ENCODE peak calls at places on chromosomes 13 and 19, in eight cellular contexts. One of them, this sample, is unnamed.

GRCh38 chr13:74675185-74675584 is 541.0 kb upstream of the KLF12 start:
- DNase-seq in mesendoderm: no peak
- DNase-seq in left ventricle myocardium inferior: no peak
- DNase-seq in OCI-LY7: no peak
- DNase-seq in AG10803: peak
- DNase-seq in IMR-90: peak
- DNase-seq in aorta: no peak
- DNase-seq in WERI-Rb-1: no peak
- DNase-seq in this sample: no peak

GRCh38 chr19:48625891-48626327 is 6.6 kb downstream of the SPHK2 start:
- DNase-seq in IMR-90: no peak
- DNase-seq in aorta: peak
- DNase-seq in left ventricle myocardium inferior: no peak
- DNase-seq in mesendoderm: no peak
- DNase-seq in AG10803: no peak
- DNase-seq in WERI-Rb-1: no peak
- DNase-seq in OCI-LY7: no peak
- DNase-seq in this sample: no peak

GRCh38 chr13:91406619-91407018 is 8.2 kb downstream of the GPC5 start:
- DNase-seq in left ventricle myocardium inferior: no peak
- DNase-seq in aorta: no peak
- DNase-seq in AG10803: peak
- DNase-seq in OCI-LY7: peak
- DNase-seq in WERI-Rb-1: peak
- DNase-seq in mesendoderm: peak
- DNase-seq in IMR-90: peak
- DNase-seq in this sample: peak

GRCh38 chr13:23289917-23290357 is 109.2 kb downstream of the SGCG start:
- DNase-seq in WERI-Rb-1: no peak
- DNase-seq in OCI-LY7: no peak
- DNase-seq in IMR-90: peak
- DNase-seq in mesendoderm: no peak
- DNase-seq in left ventricle myocardium inferior: no peak
- DNase-seq in AG10803: peak
- DNase-seq in aorta: no peak
- DNase-seq in this sample: no peak

GRCh38 chr13:66675620-66676019 is 554.5 kb downstream of the PCDH9 start:
- DNase-seq in AG10803: peak
- DNase-seq in aorta: no peak
- DNase-seq in IMR-90: no peak
- DNase-seq in WERI-Rb-1: no peak
- DNase-seq in mesendoderm: no peak
- DNase-seq in OCI-LY7: no peak
- DNase-seq in left ventricle myocardium inferior: no peak
- DNase-seq in this sample: no peak

GRCh38 chr13:111341886-111342285 is 21.4 kb downstream of the TEX29 start:
- DNase-seq in aorta: no peak
- DNase-seq in WERI-Rb-1: no peak
- DNase-seq in IMR-90: no peak
- DNase-seq in OCI-LY7: no peak
- DNase-seq in mesendoderm: no peak
- DNase-seq in left ventricle myocardium inferior: no peak
- DNase-seq in AG10803: no peak
- DNase-seq in this sample: no peak

GRCh38 chr13:19782049-19782726 is 557 bp downstream of the PSPC1 start:
- DNase-seq in left ventricle myocardium inferior: peak
- DNase-seq in IMR-90: peak
- DNase-seq in mesendoderm: peak
- DNase-seq in WERI-Rb-1: peak
- DNase-seq in AG10803: peak
- DNase-seq in OCI-LY7: peak
- DNase-seq in aorta: peak
- DNase-seq in this sample: no peak

GRCh38 chr13:32340917-32341316 is 25.6 kb downstream of the BRCA2 start:
- DNase-seq in aorta: no peak
- DNase-seq in mesendoderm: no peak
- DNase-seq in AG10803: no peak
- DNase-seq in WERI-Rb-1: no peak
- DNase-seq in OCI-LY7: no peak
- DNase-seq in left ventricle myocardium inferior: no peak
- DNase-seq in IMR-90: no peak
- DNase-seq in this sample: no peak

GRCh38 chr19:32570081-32570785 is 10.8 kb upstream of the PDCD5 start:
- DNase-seq in AG10803: peak
- DNase-seq in OCI-LY7: peak
- DNase-seq in WERI-Rb-1: peak
- DNase-seq in mesendoderm: peak
- DNase-seq in left ventricle myocardium inferior: no peak
- DNase-seq in aorta: peak
- DNase-seq in IMR-90: peak
- DNase-seq in this sample: peak

GRCh38 chr13:25167775-25168174 is 4.3 kb downstream of the AMER2 start:
- DNase-seq in AG10803: no peak
- DNase-seq in WERI-Rb-1: no peak
- DNase-seq in OCI-LY7: no peak
- DNase-seq in mesendoderm: no peak
- DNase-seq in aorta: no peak
- DNase-seq in left ventricle myocardium inferior: no peak
- DNase-seq in IMR-90: no peak
- DNase-seq in this sample: no peak

GRCh38 chr13:32453981-32454380 is 26.1 kb upstream of the N4BP2L1 start:
- DNase-seq in aorta: no peak
- DNase-seq in mesendoderm: no peak
- DNase-seq in OCI-LY7: no peak
- DNase-seq in AG10803: peak
- DNase-seq in WERI-Rb-1: no peak
- DNase-seq in IMR-90: peak
- DNase-seq in left ventricle myocardium inferior: no peak
- DNase-seq in this sample: no peak

GRCh38 chr19:42092350-42092749 is 16.4 kb downstream of the ZNF574 start:
- DNase-seq in IMR-90: no peak
- DNase-seq in OCI-LY7: peak
- DNase-seq in AG10803: no peak
- DNase-seq in aorta: no peak
- DNase-seq in mesendoderm: peak
- DNase-seq in left ventricle myocardium inferior: no peak
- DNase-seq in WERI-Rb-1: peak
- DNase-seq in this sample: peak

GRCh38 chr19:41887711-41888382 is 4.9 kb downstream of the ARHGEF1 start:
- DNase-seq in aorta: no peak
- DNase-seq in mesendoderm: peak
- DNase-seq in OCI-LY7: peak
- DNase-seq in IMR-90: peak
- DNase-seq in AG10803: no peak
- DNase-seq in WERI-Rb-1: no peak
- DNase-seq in left ventricle myocardium inferior: no peak
- DNase-seq in this sample: peak

GRCh38 chr13:30466841-30467252 is 1.1 kb upstream of the HMGB1 start:
- DNase-seq in left ventricle myocardium inferior: no peak
- DNase-seq in mesendoderm: peak
- DNase-seq in AG10803: no peak
- DNase-seq in aorta: no peak
- DNase-seq in OCI-LY7: peak
- DNase-seq in WERI-Rb-1: peak
- DNase-seq in IMR-90: peak
- DNase-seq in this sample: peak
- H3K4me3 ChIP-seq in left ventricle myocardium inferior: no peak
- H3K4me3 ChIP-seq in mesendoderm: no peak
- H3K4me3 ChIP-seq in AG10803: no peak
- H3K4me3 ChIP-seq in aorta: no peak
- H3K4me3 ChIP-seq in OCI-LY7: peak
- H3K4me3 ChIP-seq in WERI-Rb-1: peak
- H3K4me3 ChIP-seq in IMR-90: no peak
- H3K4me3 ChIP-seq in this sample: peak

GRCh38 chr19:56837892-56838679 is 2.4 kb downstream of the PEG3 start:
- DNase-seq in mesendoderm: peak
- DNase-seq in OCI-LY7: no peak
- DNase-seq in WERI-Rb-1: peak
- DNase-seq in left ventricle myocardium inferior: peak
- DNase-seq in IMR-90: no peak
- DNase-seq in aorta: peak
- DNase-seq in AG10803: no peak
- DNase-seq in this sample: no peak

GRCh38 chr19:56839665-56840451 is 668 bp downstream of the PEG3 start:
- DNase-seq in IMR-90: no peak
- DNase-seq in mesendoderm: peak
- DNase-seq in aorta: peak
- DNase-seq in OCI-LY7: no peak
- DNase-seq in left ventricle myocardium inferior: peak
- DNase-seq in WERI-Rb-1: peak
- DNase-seq in AG10803: peak
- DNase-seq in this sample: no peak

GRCh38 chr19:56838680-56838929 is 1.9 kb downstream of the PEG3 start:
- DNase-seq in IMR-90: no peak
- DNase-seq in left ventricle myocardium inferior: no peak
- DNase-seq in aorta: no peak
- DNase-seq in WERI-Rb-1: no peak
- DNase-seq in OCI-LY7: no peak
- DNase-seq in AG10803: no peak
- DNase-seq in mesendoderm: no peak
- DNase-seq in this sample: no peak

GRCh38 chr19:56840452-56841193 is at the start of the genes PEG3 and ZIM2:
- DNase-seq in WERI-Rb-1: peak
- DNase-seq in left ventricle myocardium inferior: peak
- DNase-seq in IMR-90: no peak
- DNase-seq in aorta: peak
- DNase-seq in OCI-LY7: no peak
- DNase-seq in AG10803: no peak
- DNase-seq in mesendoderm: peak
- DNase-seq in this sample: no peak

GRCh38 chr19:56838930-56839664 is 1.4 kb downstream of the PEG3 start:
- DNase-seq in OCI-LY7: no peak
- DNase-seq in WERI-Rb-1: peak
- DNase-seq in aorta: peak
- DNase-seq in left ventricle myocardium inferior: peak
- DNase-seq in IMR-90: no peak
- DNase-seq in AG10803: peak
- DNase-seq in mesendoderm: peak
- DNase-seq in this sample: no peak
- H3K4me3 ChIP-seq in OCI-LY7: no peak
- H3K4me3 ChIP-seq in WERI-Rb-1: peak
- H3K4me3 ChIP-seq in aorta: no peak
- H3K4me3 ChIP-seq in left ventricle myocardium inferior: peak
- H3K4me3 ChIP-seq in IMR-90: no peak
- H3K4me3 ChIP-seq in AG10803: no peak
- H3K4me3 ChIP-seq in mesendoderm: no peak
- H3K4me3 ChIP-seq in this sample: no peak

GRCh38 chr19:14004619-14005380 is 1.3 kb downstream of the RFX1 start:
- DNase-seq in WERI-Rb-1: no peak
- DNase-seq in IMR-90: no peak
- DNase-seq in aorta: peak
- DNase-seq in mesendoderm: no peak
- DNase-seq in OCI-LY7: peak
- DNase-seq in left ventricle myocardium inferior: peak
- DNase-seq in AG10803: peak
- DNase-seq in this sample: no peak

GRCh38 chr19:14000691-14001365 is 5.3 kb downstream of the RFX1 start:
- DNase-seq in IMR-90: no peak
- DNase-seq in mesendoderm: no peak
- DNase-seq in left ventricle myocardium inferior: peak
- DNase-seq in aorta: peak
- DNase-seq in AG10803: no peak
- DNase-seq in OCI-LY7: peak
- DNase-seq in WERI-Rb-1: no peak
- DNase-seq in this sample: no peak

GRCh38 chr19:14005381-14006084 is 587 bp downstream of the RFX1 start:
- DNase-seq in aorta: peak
- DNase-seq in left ventricle myocardium inferior: peak
- DNase-seq in mesendoderm: peak
- DNase-seq in OCI-LY7: peak
- DNase-seq in WERI-Rb-1: peak
- DNase-seq in AG10803: peak
- DNase-seq in IMR-90: peak
- DNase-seq in this sample: peak

GRCh38 chr19:14003279-14004051 is 2.7 kb downstream of the RFX1 start:
- DNase-seq in aorta: no peak
- DNase-seq in WERI-Rb-1: no peak
- DNase-seq in mesendoderm: no peak
- DNase-seq in left ventricle myocardium inferior: peak
- DNase-seq in IMR-90: no peak
- DNase-seq in OCI-LY7: peak
- DNase-seq in AG10803: peak
- DNase-seq in this sample: no peak

DNA sequence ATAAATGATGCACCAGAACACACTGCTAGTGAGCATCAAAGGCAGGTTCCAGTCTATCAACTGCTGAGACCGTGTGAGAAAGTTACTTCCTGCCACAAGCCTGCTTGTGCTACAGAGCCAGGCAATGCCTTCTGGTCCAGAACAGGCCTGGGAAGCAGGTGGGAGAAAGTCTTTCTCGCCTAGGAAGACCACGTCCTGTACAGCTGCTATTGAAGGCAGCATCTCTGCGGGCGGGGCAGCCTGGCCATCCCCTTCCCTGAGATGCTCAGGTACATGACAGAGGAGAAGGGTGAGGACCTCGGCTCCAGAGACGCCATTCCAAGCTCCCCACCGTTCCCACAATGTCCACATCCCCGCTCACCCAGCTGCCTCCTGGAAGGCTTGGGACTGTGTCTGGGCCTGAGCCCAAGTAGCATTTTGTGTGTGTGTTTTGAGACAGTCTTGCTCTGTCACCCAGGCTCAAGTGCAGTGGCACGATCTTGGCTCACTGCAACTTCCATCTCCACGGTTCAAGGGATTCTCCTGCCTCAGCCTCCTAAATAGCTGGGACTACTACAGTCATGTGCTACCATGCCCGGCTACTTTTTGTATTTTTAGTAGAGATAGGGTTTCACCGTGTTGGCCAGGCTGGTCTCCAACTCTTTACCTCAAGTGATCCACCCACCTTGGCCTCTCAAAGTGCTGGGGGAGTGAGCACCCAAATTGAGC is 3.4 kb downstream of the RFX1 start:
- DNase-seq in WERI-Rb-1: no peak
- DNase-seq in left ventricle myocardium inferior: peak
- DNase-seq in aorta: peak
- DNase-seq in OCI-LY7: peak
- DNase-seq in IMR-90: no peak
- DNase-seq in AG10803: no peak
- DNase-seq in mesendoderm: no peak
- DNase-seq in this sample: peak
- H3K4me3 ChIP-seq in WERI-Rb-1: no peak
- H3K4me3 ChIP-seq in left ventricle myocardium inferior: no peak
- H3K4me3 ChIP-seq in aorta: no peak
- H3K4me3 ChIP-seq in OCI-LY7: peak
- H3K4me3 ChIP-seq in IMR-90: no peak
- H3K4me3 ChIP-seq in AG10803: no peak
- H3K4me3 ChIP-seq in mesendoderm: no peak
- H3K4me3 ChIP-seq in this sample: peak

DNA sequence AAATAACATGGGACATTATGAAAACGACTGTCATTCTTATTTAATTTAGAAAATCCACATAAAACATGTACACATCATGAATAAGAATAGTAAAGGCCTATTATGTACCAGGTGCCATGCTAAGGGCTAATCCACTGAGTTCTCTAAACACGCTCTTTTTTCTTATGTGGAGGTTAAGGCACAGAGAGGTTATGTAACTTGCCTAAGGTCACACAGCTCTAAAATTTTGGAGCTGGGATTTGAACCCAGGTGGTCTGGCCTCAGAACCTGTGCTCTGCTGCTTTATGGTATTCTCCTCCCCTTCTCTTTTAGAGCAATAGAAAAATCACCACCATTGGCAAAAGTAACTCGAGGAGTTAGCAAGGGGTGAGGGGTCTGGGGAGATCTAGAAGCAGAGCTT is 156.9 kb upstream of the ZNF536 start:
- DNase-seq in aorta: no peak
- DNase-seq in AG10803: no peak
- DNase-seq in WERI-Rb-1: no peak
- DNase-seq in mesendoderm: no peak
- DNase-seq in left ventricle myocardium inferior: no peak
- DNase-seq in OCI-LY7: no peak
- DNase-seq in IMR-90: no peak
- DNase-seq in this sample: no peak
- H3K4me3 ChIP-seq in aorta: no peak
- H3K4me3 ChIP-seq in AG10803: no peak
- H3K4me3 ChIP-seq in WERI-Rb-1: no peak
- H3K4me3 ChIP-seq in mesendoderm: no peak
- H3K4me3 ChIP-seq in left ventricle myocardium inferior: no peak
- H3K4me3 ChIP-seq in OCI-LY7: no peak
- H3K4me3 ChIP-seq in IMR-90: no peak
- H3K4me3 ChIP-seq in this sample: no peak

This sample was measured in Jurkat, Clone E6-1.